ENCODE peak calls at places on chromosomes 11 and 22, in ten cellular contexts. A is spleen, V is Caco-2, J is osteocyte, X is AG08396, P is GM19239, W is non-pigmented ciliary epithelial cell, Q is astrocyte, Y is pancreas, N is AG04449. O is an unnamed sample.

GRCh38 chr11:63839508-63840355 is 822 bp downstream of the MARK2 start:
- DNase-seq in A (peak), V (peak), J (no peak), X (no peak), P (no peak), W (no peak), Q (no peak), Y (peak), N (no peak), O (no peak)

GRCh38 chr22:30591191-30591587 is 521 bp downstream of the PES1 start:
- DNase-seq in A (no peak), V (no peak), J (no peak), X (no peak), P (no peak), W (no peak), Q (peak), Y (no peak), N (no peak), O (no peak)

GRCh38 chr22:50316114-50317065 is 8.9 kb upstream of the PLXNB2 start:
- DNase-seq in A (peak), V (no peak), J (peak), X (no peak), P (no peak), W (no peak), Q (no peak), Y (no peak), N (no peak), O (no peak)

GRCh38 chr22:28247114-28247513 is 328.1 kb upstream of the PITPNB start:
- DNase-seq in A (no peak), V (no peak), J (no peak), X (no peak), P (no peak), W (no peak), Q (no peak), Y (no peak), N (no peak), O (no peak)

GRCh38 chr11:95156916-95157568 is 67.4 kb downstream of the ENDOD1 start:
- DNase-seq in A (no peak), V (no peak), J (no peak), X (no peak), P (no peak), W (no peak), Q (no peak), Y (no peak), N (no peak), O (no peak)

GRCh38 chr22:40405178-40406062 is 35.0 kb downstream of the SGSM3 start:
- DNase-seq in A (peak), V (no peak), J (no peak), X (no peak), P (no peak), W (no peak), Q (no peak), Y (peak), N (no peak), O (no peak)

GRCh38 chr11:9015677-9016076 is 11.9 kb upstream of the NRIP3 start:
- DNase-seq in A (peak), V (peak), J (peak), X (peak), P (peak), W (peak), Q (peak), Y (no peak), N (peak), O (no peak)

GRCh38 chr22:29703595-29704195 is 16.1 kb upstream of the CABP7 start:
- DNase-seq in A (no peak), V (no peak), J (no peak), X (no peak), P (no peak), W (no peak), Q (no peak), Y (no peak), N (no peak), O (no peak)

GRCh38 chr11:18633256-18634139 is 644 bp downstream of the SPTY2D1 start:
- DNase-seq in A (no peak), V (no peak), J (no peak), X (no peak), P (peak), W (no peak), Q (no peak), Y (no peak), N (no peak), O (no peak)

GRCh38 chr11:87859583-87859982 is 315.7 kb downstream of the RAB38 start:
- DNase-seq in A (no peak), V (no peak), J (no peak), X (no peak), P (no peak), W (no peak), Q (peak), Y (no peak), N (no peak), O (no peak)

GRCh38 chr11:123939317-123939716 is at the start of gene OR4D5:
- DNase-seq in A (no peak), V (no peak), J (no peak), X (no peak), P (no peak), W (no peak), Q (no peak), Y (no peak), N (no peak), O (no peak)

GRCh38 chr11:47186937-47187681 is 875 bp upstream of the PACSIN3 start:
- DNase-seq in A (no peak), V (peak), J (no peak), X (peak), P (no peak), W (no peak), Q (peak), Y (peak), N (no peak), O (no peak)

GRCh38 chr11:104462346-104462745 is 298.4 kb upstream of the PDGFD start:
- DNase-seq in A (no peak), V (no peak), J (no peak), X (no peak), P (no peak), W (peak), Q (peak), Y (no peak), N (no peak), O (no peak)

GRCh38 chr22:39522567-39523300 is 2.4 kb downstream of the ATF4 start:
- DNase-seq in A (peak), V (no peak), J (no peak), X (peak), P (no peak), W (no peak), Q (peak), Y (peak), N (no peak), O (no peak)

GRCh38 chr11:10784229-10785145 is 24.2 kb downstream of the EIF4G2 start:
- DNase-seq in A (no peak), V (no peak), J (no peak), X (no peak), P (no peak), W (no peak), Q (peak), Y (no peak), N (no peak), O (no peak)

GRCh38 chr11:36702330-36703054 is 104.5 kb upstream of the RAG2 start:
- DNase-seq in A (no peak), V (peak), J (no peak), X (peak), P (peak), W (peak), Q (peak), Y (no peak), N (peak), O (no peak)

GRCh38 chr11:111469200-111469599 is 43.0 kb downstream of the BTG4 start:
- DNase-seq in A (no peak), V (no peak), J (no peak), X (no peak), P (no peak), W (no peak), Q (peak), Y (no peak), N (peak), O (no peak)